ENCODE peak calls at places on chromosomes 16 and 17, in four cellular contexts. V is K562, Z is IMR-90, I is heart left ventricle. X is an unnamed sample.

GRCh38 chr16:61926766-61927165 is 109.5 kb downstream of the CDH8 start:
- DNase-seq in Z (no peak), I (no peak), V (no peak), X (no peak)

GRCh38 chr17:77223642-77224420 is 83.1 kb downstream of the SEC14L1 start:
- DNase-seq in V (no peak), Z (no peak), I (no peak), X (no peak)

GRCh38 chr17:68954146-68954971 is 833 bp downstream of the ABCA8 start:
- DNase-seq in V (no peak), I (no peak), Z (peak), X (peak)

GRCh38 chr17:81217531-81217930 is 5.2 kb downstream of the CEP131 start:
- DNase-seq in V (no peak), I (no peak), Z (no peak), X (no peak)

GRCh38 chr17:77280304-77280910 is 139.6 kb downstream of the SEC14L1 start:
- DNase-seq in Z (peak), I (no peak), V (no peak), X (peak)

GRCh38 chr16:68751160-68751559 is 14.1 kb downstream of the CDH1 start:
- DNase-seq in V (no peak), I (no peak), Z (no peak), X (no peak)

GRCh38 chr16:50778284-50779163 is 36.6 kb downstream of the CYLD start:
- DNase-seq in V (no peak), Z (no peak), I (no peak), X (no peak)

GRCh38 chr16:3607634-3608033 is 3.8 kb downstream of the SLX4 start:
- DNase-seq in V (no peak), I (no peak), Z (no peak), X (no peak)

GRCh38 chr17:73432624-73433190 is 120.9 kb upstream of the CDC42EP4 start:
- DNase-seq in Z (no peak), V (no peak), I (no peak), X (no peak)

GRCh38 chr17:8856869-8857575 is 10.5 kb downstream of the PIK3R6 start:
- DNase-seq in V (no peak), I (no peak), Z (no peak), X (peak)

GRCh38 chr17:58079300-58080033 is 3.8 kb upstream of the DYNLL2 start:
- DNase-seq in Z (no peak), I (no peak), V (no peak), X (no peak)

GRCh38 chr16:87602821-87603683 is 744 bp downstream of the JPH3 start:
- DNase-seq in I (peak), V (no peak), Z (no peak), X (no peak)

GRCh38 chr16:82136956-82137818 is 32.8 kb downstream of the MPHOSPH6 start:
- DNase-seq in I (no peak), Z (no peak), V (no peak), X (peak)

GRCh38 chr17:19876524-19877161 is 8.9 kb upstream of the ULK2 start:
- DNase-seq in I (peak), Z (no peak), V (no peak), X (no peak)

GRCh38 chr16:2251281-2252111 is at the start of gene ECI1:
- DNase-seq in I (peak), V (peak), Z (peak), X (peak)

GRCh38 chr16:30534368-30535105 is at the start of gene ZNF747:
- DNase-seq in V (peak), Z (peak), I (peak), X (peak)
- TF ChIP-seq CTCF in V (no peak), Z (no peak), I (no peak), X (no peak)

DNA sequence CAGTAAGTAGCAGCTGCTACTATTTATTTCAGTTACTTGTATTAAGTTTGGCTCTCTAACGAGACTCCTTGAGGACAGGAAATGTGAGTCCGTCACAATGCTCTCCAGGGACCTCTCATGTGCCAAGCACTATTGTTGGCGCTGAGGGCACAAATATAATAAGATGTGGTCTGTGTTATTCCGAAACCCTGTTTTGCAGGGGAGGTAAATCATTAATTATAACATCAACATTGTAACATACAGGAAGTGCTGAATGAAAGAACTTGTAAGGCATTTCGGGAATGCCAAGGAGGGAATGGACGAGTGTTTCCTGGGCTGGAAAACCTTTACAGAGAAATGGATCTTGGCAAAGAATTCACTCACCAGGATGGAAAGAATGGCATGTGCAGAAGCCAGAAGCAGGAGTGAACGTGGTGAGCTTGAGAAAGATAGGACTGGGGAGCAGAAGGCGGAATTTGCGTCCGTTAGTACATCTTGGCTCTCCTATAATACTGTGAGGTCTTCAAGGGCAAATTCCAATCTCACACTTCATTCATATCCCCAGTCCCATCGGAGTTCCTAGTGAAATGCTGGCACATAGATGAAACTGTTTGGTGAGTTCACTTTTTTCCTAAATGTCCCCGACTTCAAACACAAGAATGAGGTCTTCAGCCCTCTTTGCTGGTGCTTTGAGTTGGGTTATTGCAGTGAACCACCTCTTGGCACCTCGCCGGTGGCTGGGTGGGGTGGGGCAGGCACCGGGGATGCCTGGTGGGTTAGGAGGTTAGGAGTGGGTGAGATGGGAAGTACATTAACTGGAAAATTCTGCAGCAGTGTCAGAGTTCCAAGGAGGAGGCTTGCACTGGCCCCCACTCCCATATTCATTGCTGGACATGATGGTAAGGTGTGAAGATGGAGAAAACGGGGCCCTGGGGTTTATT is 11.5 kb downstream of the TAC4 start:
- DNase-seq in I (no peak), V (no peak), Z (peak), X (peak)
- H3K4me3 ChIP-seq in I (no peak), V (no peak), Z (no peak), X (no peak)

DNA sequence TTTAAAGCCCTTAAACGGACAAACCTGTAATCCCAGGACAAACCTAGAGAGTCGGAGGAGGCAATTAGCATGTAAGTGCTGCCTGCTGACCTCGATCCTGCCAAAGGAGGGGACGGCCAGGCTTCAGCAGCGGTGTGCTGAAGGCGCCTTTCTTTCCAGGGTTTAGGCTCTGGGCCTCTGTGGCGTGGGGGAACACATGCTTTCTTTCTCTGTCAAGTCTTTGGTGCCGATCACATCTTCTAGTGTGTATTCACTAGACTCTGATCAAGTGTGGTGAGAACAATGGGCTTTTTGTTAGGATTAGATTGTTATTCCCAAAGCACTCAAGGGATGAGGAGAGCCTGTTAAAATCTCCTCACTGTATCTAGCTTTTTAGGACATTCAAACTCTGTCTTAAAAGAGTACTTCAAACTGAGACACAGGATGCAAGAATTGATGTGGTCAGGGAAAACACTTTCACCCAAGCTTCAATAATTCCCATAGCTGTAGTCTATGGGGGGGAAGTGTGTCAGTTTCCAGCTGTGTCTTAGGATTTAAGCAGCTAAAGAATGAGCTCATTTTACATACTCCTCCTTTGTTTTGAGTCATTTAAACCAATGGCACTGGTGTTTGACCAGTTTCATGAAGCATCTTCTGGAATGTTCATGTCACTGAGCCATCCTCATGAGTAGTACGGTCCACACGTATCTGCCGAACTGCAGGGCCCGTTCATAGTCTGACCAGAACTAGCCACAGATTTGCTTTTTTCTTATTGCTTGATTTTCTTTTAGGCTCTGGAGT is 51.2 kb downstream of the RPA1 start:
- DNase-seq in I (no peak), V (no peak), Z (peak), X (no peak)
- TF ChIP-seq CTCF in I (no peak), V (no peak), Z (no peak), X (no peak)

GRCh38 chr16:66273036-66273435 is 93.5 kb upstream of the CDH5 start:
- DNase-seq in V (no peak), Z (no peak), I (no peak), X (no peak)

GRCh38 chr16:66269631-66270332 is 96.7 kb upstream of the CDH5 start:
- DNase-seq in I (no peak), Z (no peak), V (no peak), X (no peak)

GRCh38 chr16:66272461-66272860 is 94.0 kb upstream of the CDH5 start:
- DNase-seq in Z (no peak), I (no peak), V (no peak), X (no peak)

GRCh38 chr16:66271074-66272060 is 95.1 kb upstream of the CDH5 start:
- DNase-seq in V (no peak), Z (no peak), I (no peak), X (peak)

GRCh38 chr16:66270333-66270927 is 96.1 kb upstream of the CDH5 start:
- DNase-seq in I (peak), V (peak), Z (peak), X (peak)
- H3K4me3 ChIP-seq in I (peak), V (no peak), Z (peak), X (peak)

GRCh38 chr17:2068589-2069051 is 13.7 kb downstream of the HIC1 start:
- DNase-seq in I (no peak), Z (peak), V (no peak), X (no peak)

GRCh38 chr17:2071421-2072281 is 16.7 kb downstream of the HIC1 start:
- DNase-seq in V (no peak), Z (peak), I (peak), X (no peak)

GRCh38 chr17:2071024-2071385 is 16.1 kb downstream of the HIC1 start:
- DNase-seq in I (no peak), Z (no peak), V (no peak), X (no peak)

GRCh38 chr17:2068101-2068518 is 13.2 kb downstream of the HIC1 start:
- DNase-seq in V (no peak), Z (peak), I (no peak), X (peak)

GRCh38 chr17:2070241-2071023 is 15.5 kb downstream of the HIC1 start:
- DNase-seq in V (no peak), I (no peak), Z (no peak), X (no peak)
- TF ChIP-seq CTCF in V (no peak), I (no peak), Z (no peak), X (no peak)

DNA sequence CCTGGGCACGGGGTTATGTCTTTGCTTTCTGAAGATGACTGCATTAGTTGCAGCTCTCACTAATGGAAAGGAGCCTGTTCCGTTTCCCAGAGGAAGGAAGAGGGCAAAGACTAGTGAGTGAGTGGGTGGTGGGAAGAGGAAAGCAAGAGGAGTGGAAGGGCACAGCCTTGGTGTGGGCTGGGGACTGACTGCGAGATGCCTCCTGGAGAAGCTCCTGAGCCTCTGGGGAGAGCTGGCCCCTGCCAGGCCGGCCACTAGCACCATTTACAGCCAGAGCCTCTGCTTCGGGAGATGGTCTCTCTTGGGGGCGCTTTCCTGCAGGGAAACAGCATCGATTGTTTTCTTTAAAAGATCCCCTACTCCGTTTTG is 825 bp upstream of the RHBDL3 start:
- DNase-seq in Z (no peak), V (no peak), I (no peak), X (no peak)
- H3K4me3 ChIP-seq in Z (no peak), V (no peak), I (no peak), X (no peak)

GRCh38 chr17:55237826-55238196 is 26.9 kb upstream of the HLF start:
- DNase-seq in I (no peak), Z (no peak), V (no peak), X (no peak)

GRCh38 chr17:55237268-55237667 is 27.5 kb upstream of the HLF start:
- DNase-seq in Z (no peak), V (no peak), I (no peak), X (peak)

GRCh38 chr17:55238197-55238930 is 26.4 kb upstream of the HLF start:
- DNase-seq in Z (peak), V (peak), I (peak), X (peak)

GRCh38 chr17:55241097-55241496 is 23.7 kb upstream of the HLF start:
- DNase-seq in I (no peak), V (no peak), Z (no peak), X (no peak)

DNA sequence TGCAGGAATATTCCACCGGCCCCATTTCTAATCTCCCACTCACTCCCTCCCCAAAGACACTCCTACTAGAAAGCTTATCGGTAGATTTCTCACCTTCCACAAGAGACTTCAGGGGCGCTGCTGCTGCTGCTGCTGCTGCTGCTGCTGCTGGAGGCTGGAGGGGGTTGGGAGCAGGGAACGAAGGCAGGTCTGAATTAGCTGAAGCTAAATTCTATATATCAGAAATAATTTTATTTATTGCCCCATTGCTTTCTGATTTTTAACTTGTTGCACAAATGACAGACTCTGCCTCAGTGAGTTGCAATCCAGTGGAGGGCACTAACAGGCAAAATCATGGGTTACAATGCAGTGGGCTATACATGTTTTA is 25.8 kb upstream of the HLF start:
- DNase-seq in Z (no peak), I (no peak), V (peak), X (no peak)
- TF ChIP-seq CTCF in Z (no peak), I (no peak), V (no peak), X (no peak)

GRCh38 chr17:79830763-79831366 is 8.4 kb downstream of the CBX4 start:
- DNase-seq in V (peak), Z (no peak), I (no peak), X (no peak)

GRCh38 chr17:79833110-79833450 is 6.2 kb downstream of the CBX4 start:
- DNase-seq in Z (no peak), I (no peak), V (no peak), X (no peak)

GRCh38 chr17:79830303-79830702 is 8.9 kb downstream of the CBX4 start:
- DNase-seq in I (no peak), V (peak), Z (no peak), X (no peak)

GRCh38 chr17:79832211-79833109 is 6.8 kb downstream of the CBX4 start:
- DNase-seq in Z (no peak), V (peak), I (peak), X (no peak)

GRCh38 chr17:79831367-79832210 is 7.7 kb downstream of the CBX4 start:
- DNase-seq in V (peak), Z (no peak), I (peak), X (peak)
- H3K4me3 ChIP-seq in V (peak), Z (no peak), I (peak), X (no peak)

DNA sequence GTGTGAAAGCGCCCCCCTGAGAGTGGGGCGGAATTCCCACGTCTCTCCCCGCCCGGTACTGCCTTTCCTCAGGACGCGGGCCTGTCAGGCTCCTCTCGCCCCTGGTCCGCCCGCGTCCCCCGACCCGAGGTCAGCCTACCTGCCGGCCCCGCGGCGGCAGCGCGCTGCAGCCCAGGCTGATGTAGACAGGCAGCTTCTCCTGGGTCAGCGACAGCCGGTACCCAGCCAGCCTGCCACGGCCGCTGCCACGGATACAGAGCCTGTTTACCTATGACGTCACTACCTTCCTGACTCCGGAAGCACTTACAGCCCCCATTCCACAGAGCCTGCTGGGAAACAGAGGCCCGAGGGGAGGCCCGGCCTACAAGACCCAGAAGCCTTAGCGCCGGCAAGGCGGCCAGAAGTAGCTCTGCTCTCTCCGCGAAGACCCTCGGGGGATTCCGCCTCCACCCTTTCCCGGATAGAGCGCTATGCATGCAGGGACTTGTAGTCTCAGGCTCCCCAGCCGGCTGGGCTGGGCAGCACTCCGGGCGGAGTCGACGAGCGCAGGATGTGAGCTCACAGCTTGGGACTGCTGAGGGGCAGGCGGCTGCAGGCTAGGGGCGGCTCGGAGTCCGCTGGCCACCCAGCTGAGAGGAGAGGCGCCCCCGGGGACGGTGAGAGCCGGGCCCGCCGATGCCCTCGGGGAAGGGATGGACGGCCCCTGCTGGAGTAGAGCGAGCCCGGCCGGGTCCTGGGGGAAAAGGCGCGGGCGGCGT is at the start of the genes IFT20 and TNFAIP1:
- DNase-seq in V (peak), I (peak), Z (peak), X (peak)
- TF ChIP-seq CTCF in V (no peak), I (no peak), Z (peak), X (peak)

DNA sequence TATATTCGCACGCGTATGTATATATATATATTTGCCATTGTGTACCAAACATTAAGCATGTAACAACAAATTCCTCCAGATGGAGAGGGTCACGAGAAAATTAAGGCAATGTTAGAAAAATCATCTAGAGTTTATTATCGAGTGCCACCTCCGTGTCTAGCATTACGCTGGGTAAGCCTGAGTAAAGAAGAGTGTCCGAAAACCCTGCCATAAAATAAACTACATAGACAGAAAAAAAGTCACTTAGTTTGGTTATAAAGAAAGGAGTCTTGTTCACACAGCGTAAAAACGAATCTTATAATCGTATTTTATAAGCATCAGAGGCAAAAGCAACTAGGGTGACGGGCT is 638 bp upstream of the RHOT1 start:
- DNase-seq in V (no peak), I (no peak), Z (no peak), X (no peak)
- H3K4me3 ChIP-seq in V (peak), I (peak), Z (peak), X (peak)

X was measured in fibroblast of the aortic adventitia.